ENCODE peak calls at places on chromosomes 12 and 14, in six cellular contexts. T, L, Y, K, D and S are unnamed samples.

GRCh38 chr14:84228702-84229101 is 1301.2 kb upstream of the FLRT2 start:
- DNase-seq in T (no peak), L (peak), Y (no peak), K (no peak), D (no peak), S (no peak)

GRCh38 chr12:27207626-27208413 is 36.3 kb upstream of the STK38L start:
- DNase-seq in T (no peak), L (no peak), Y (no peak), K (no peak), D (no peak), S (no peak)

GRCh38 chr12:119870462-119870861 is 6.7 kb downstream of the CIT start:
- DNase-seq in T (no peak), L (no peak), Y (no peak), K (no peak), D (no peak), S (no peak)

GRCh38 chr12:62256408-62257079 is 3.7 kb upstream of the USP15 start:
- DNase-seq in T (no peak), L (peak), Y (no peak), K (no peak), D (peak), S (no peak)

GRCh38 chr12:104414581-104415305 is 42.0 kb upstream of the CHST11 start:
- DNase-seq in T (no peak), L (no peak), Y (no peak), K (no peak), D (no peak), S (no peak)

GRCh38 chr12:131130311-131130911 is 176.7 kb downstream of the ADGRD1 start:
- DNase-seq in T (no peak), L (no peak), Y (peak), K (no peak), D (no peak), S (no peak)

GRCh38 chr12:85865905-85866304 is 8.2 kb upstream of the NTS start:
- DNase-seq in T (no peak), L (no peak), Y (no peak), K (no peak), D (no peak), S (no peak)

GRCh38 chr12:19373569-19373968 is 65.7 kb upstream of the AEBP2 start:
- DNase-seq in T (no peak), L (no peak), Y (no peak), K (no peak), D (no peak), S (no peak)

GRCh38 chr14:56491299-56492285 is 88.0 kb upstream of the TMEM260 start:
- DNase-seq in T (peak), L (peak), Y (no peak), K (no peak), D (peak), S (no peak)

GRCh38 chr14:100568998-100569733 is 18.1 kb downstream of the BEGAIN start:
- DNase-seq in T (no peak), L (no peak), Y (no peak), K (no peak), D (no peak), S (no peak)

GRCh38 chr14:77076118-77076631 is 21.9 kb upstream of the CIPC start:
- DNase-seq in T (no peak), L (peak), Y (peak), K (peak), D (no peak), S (peak)

GRCh38 chr14:33323979-33324378 is 385.3 kb downstream of the NPAS3 start:
- DNase-seq in T (no peak), L (no peak), Y (no peak), K (no peak), D (no peak), S (no peak)

GRCh38 chr14:93759781-93760307 is 28.4 kb downstream of the PRIMA1 start:
- DNase-seq in T (no peak), L (no peak), Y (no peak), K (no peak), D (no peak), S (no peak)

GRCh38 chr14:72701610-72702009 is 192.3 kb downstream of the DPF3 start:
- DNase-seq in T (no peak), L (no peak), Y (no peak), K (no peak), D (peak), S (no peak)

GRCh38 chr12:68180792-68181744 is 21.5 kb upstream of the IFNG start:
- DNase-seq in T (no peak), L (no peak), Y (no peak), K (no peak), D (no peak), S (no peak)

GRCh38 chr12:87444039-87444438 is 585.2 kb downstream of the C12orf50 start:
- DNase-seq in T (no peak), L (no peak), Y (no peak), K (no peak), D (no peak), S (no peak)

GRCh38 chr14:88323520-88324199 is 591 bp upstream of the KCNK10 start:
- DNase-seq in T (no peak), L (no peak), Y (no peak), K (no peak), D (peak), S (no peak)

GRCh38 chr12:81350309-81350708 is 272.4 kb downstream of the ACSS3 start:
- DNase-seq in T (no peak), L (no peak), Y (no peak), K (no peak), D (no peak), S (no peak)

GRCh38 chr12:79690156-79690605 is 583 bp downstream of the PAWR start:
- DNase-seq in T (no peak), L (no peak), Y (no peak), K (peak), D (no peak), S (no peak)

GRCh38 chr14:77542349-77543239 is 44.0 kb upstream of the ISM2 start:
- DNase-seq in T (no peak), L (peak), Y (no peak), K (no peak), D (no peak), S (no peak)

GRCh38 chr14:95885866-95886265 is 9.2 kb downstream of the TUNAR start:
- DNase-seq in T (no peak), L (no peak), Y (no peak), K (peak), D (no peak), S (no peak)

GRCh38 chr12:123645851-123646250 is 12.2 kb downstream of the GTF2H3 start:
- DNase-seq in T (no peak), L (no peak), Y (no peak), K (no peak), D (no peak), S (no peak)

DNA sequence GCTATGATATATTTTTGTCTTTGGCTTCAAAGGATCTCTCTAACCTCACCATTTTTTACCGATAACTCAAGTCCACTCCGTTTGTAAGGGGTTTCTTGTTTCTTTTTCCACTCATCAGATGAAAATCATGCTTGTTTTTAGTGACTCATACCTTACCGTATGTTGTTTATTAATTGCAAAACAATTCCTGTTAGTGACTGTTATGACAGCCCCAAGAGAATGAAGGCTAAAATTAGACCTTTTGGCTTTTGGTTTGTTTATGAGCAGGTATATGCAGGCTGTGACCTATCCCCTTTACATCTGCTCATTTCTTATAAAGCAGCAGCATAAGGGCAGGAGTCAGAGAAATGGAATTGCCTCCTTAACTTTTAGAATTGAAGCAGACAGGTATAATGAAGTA is 319.8 kb downstream of the CEP128 start:
- DNase-seq in T (peak), L (peak), Y (no peak), K (no peak), D (no peak), S (no peak)
- H3K4me3 ChIP-seq in T (no peak), L (no peak), Y (no peak), K (no peak), D (no peak), S (no peak)

GRCh38 chr14:68796418-68797101 is 3.7 kb upstream of the ZFP36L1 start:
- DNase-seq in T (no peak), L (no peak), Y (peak), K (peak), D (no peak), S (no peak)
- TF ChIP-seq POLR2AphosphoS5 in T (no peak), L (no peak), Y (peak), K (no peak), D (no peak), S (no peak)

GRCh38 chr12:92363295-92364146 is 217.9 kb upstream of the BTG1 start:
- DNase-seq in T (no peak), L (peak), Y (no peak), K (no peak), D (no peak), S (no peak)
- H3K4me3 ChIP-seq in T (no peak), L (no peak), Y (peak), K (no peak), D (no peak), S (peak)

GRCh38 chr12:53034459-53034858 is 15.4 kb upstream of the TNS2 start:
- DNase-seq in T (no peak), L (no peak), Y (no peak), K (no peak), D (no peak), S (no peak)
- TF ChIP-seq POLR2AphosphoS5 in T (no peak), L (no peak), Y (no peak), K (no peak), D (no peak), S (no peak)

GRCh38 chr12:57864382-57864781 is 17.9 kb upstream of the CTDSP2 start:
- DNase-seq in T (no peak), L (no peak), Y (no peak), K (no peak), D (no peak), S (no peak)
- H3K4me3 ChIP-seq in T (peak), L (no peak), Y (peak), K (peak), D (no peak), S (peak)